ENCODE peak calls at places on chromosomes 2 and 18, in seven cellular contexts. D is HCT116, Y is HepG2, V is SK-N-SH, B is K562, W is GM12878, F is H1. G is an unnamed sample.

GRCh38 chr18:62518460-62519375 is 4.1 kb upstream of the ZCCHC2 start:
- DNase-seq in F (no peak), B (no peak), W (no peak), D (no peak), Y (no peak), V (no peak), G (no peak)

GRCh38 chr2:43178602-43179542 is 47.5 kb downstream of the ZFP36L2 start:
- DNase-seq in Y (peak; percentile 90), D (peak; percentile 64), B (peak; percentile 82), F (peak; percentile 70), W (no peak), V (peak; percentile 59), G (peak; percentile 32)

GRCh38 chr2:204763974-204764703 is 218.9 kb downstream of the PARD3B start:
- DNase-seq in F (no peak), V (no peak), Y (no peak), W (no peak), B (no peak), D (no peak), G (no peak)

GRCh38 chr2:62266433-62267038 is 70.6 kb downstream of the B3GNT2 start:
- DNase-seq in F (peak; percentile 51), W (no peak), D (no peak), Y (no peak), V (no peak), B (no peak), G (no peak)

GRCh38 chr2:9668686-9669338 is 38.0 kb upstream of the YWHAQ start:
- DNase-seq in F (no peak), Y (no peak), B (no peak), W (no peak), V (no peak), D (no peak), G (no peak)

GRCh38 chr2:27717070-27717453 is 53.4 kb downstream of the SLC4A1AP start:
- DNase-seq in Y (no peak), W (no peak), B (no peak), D (no peak), F (no peak), V (peak; percentile 65), G (peak; percentile 76)

GRCh38 chr2:98936917-98937351 is 909 bp upstream of the CRACDL start:
- DNase-seq in W (no peak), V (peak; percentile 45), B (no peak), F (peak; percentile 74), D (no peak), Y (no peak), G (no peak)

GRCh38 chr18:23619388-23619873 is 33.1 kb upstream of the NPC1 start:
- DNase-seq in D (no peak), Y (no peak), F (no peak), B (no peak), V (no peak), W (no peak), G (no peak)

GRCh38 chr2:155115856-155116255 is 417.4 kb downstream of the KCNJ3 start:
- DNase-seq in D (no peak), B (no peak), Y (no peak), F (no peak), W (no peak), V (no peak), G (no peak)

GRCh38 chr2:236507393-236508085 is 62.1 kb upstream of the ACKR3 start:
- DNase-seq in Y (no peak), F (peak; percentile 77), V (peak; percentile 90), W (no peak), B (peak; percentile 8), D (no peak), G (no peak)

GRCh38 chr2:119689218-119689617 is 10.2 kb downstream of the TMEM177 start:
- DNase-seq in Y (no peak), D (no peak), V (no peak), F (no peak), W (no peak), B (no peak), G (no peak)

GRCh38 chr2:205930209-205930608 is 155.8 kb downstream of the INO80D start:
- DNase-seq in W (no peak), D (no peak), F (no peak), B (no peak), Y (no peak), V (no peak), G (no peak)

DNA sequence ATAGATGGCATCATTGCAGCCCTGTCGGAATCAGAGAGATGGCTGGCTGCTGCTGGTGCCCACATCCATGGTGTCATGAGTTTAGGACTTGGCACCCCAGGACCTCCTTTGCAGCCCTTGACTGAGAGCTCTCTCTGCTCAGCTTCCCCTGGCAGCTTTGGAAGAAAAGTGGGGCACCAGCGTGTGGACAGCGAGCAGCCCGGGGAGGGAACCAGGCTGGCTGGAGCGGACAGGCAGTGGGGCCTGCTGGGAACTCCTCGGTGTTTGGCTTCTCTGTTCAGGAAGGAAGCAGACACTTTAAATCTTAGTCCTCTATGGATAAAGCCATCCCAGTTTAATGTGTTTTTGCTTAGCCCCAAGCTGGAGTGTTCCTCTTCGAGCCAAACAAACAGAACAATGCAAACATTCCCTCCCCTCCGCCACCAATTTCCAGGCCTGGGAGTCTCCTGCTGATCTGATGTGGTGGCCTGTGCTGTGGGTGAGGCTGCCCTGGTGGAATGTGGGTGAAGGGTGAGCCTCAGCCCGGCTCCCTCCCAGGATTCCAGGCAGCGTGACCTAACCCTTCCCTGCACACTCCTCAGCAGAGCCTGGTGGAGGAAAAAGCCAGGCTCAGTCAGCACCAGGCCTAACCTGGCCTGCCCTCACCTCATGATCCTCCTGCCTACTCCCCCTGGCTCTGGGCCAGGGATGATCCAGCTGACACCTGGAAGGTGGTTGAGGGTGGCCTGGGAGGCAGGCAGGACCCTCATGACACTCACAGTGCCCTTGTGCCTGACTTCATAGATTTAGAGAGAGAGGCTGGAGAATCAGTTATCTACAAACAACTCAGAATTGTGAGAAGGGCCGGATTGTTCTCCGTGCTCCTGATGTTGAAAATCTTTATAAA is 21.6 kb upstream of the ITGB6 start:
- DNase-seq in Y (peak; percentile 61), B (no peak), F (no peak), D (no peak), V (no peak), W (no peak), G (no peak)
- TF ChIP-seq JUND in Y (no peak), B (no peak), F (no peak), D (no peak), V (no peak), W (no peak), G (no peak)

DNA sequence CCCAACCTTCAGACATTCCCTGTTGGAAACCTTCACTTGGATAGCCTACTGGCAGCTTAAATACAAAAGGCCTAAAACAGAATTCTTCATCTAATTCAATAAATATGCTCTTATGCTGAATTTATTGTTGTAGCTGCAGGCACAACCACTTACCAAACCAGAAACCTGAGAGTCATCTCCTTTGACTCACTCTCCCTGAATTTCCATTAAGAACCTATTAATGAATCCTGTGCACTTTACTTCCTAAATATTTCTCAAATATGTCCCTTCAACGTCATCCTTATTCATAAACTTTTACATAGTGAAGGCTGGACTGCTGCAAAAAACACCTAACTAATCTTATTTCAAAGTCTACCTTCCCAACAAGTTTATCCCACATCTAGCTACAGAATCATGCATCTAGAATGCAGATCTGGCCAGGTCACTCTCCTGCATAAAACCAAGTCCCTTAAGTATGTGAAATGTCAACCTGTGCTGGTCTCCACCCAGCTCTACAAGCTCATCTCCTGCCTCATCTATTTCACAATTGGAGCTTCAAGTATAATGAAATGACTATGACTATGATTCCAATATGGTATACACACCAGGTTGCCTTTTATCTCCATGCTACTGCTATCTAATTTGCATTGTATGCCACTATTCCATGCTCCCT is 354.2 kb downstream of the ZEB2 start:
- DNase-seq in D (no peak), B (no peak), W (no peak), V (no peak), Y (no peak), F (no peak), G (no peak)
- TF ChIP-seq JUND in D (no peak), B (no peak), W (no peak), V (no peak), Y (no peak), F (no peak), G (no peak)

GRCh38 chr2:44297431-44297830 is 22.2 kb downstream of the SLC3A1 start:
- DNase-seq in F (no peak), V (no peak), Y (no peak), D (no peak), W (no peak), B (no peak), G (no peak)

GRCh38 chr2:44291281-44292248 is 16.3 kb downstream of the SLC3A1 start:
- DNase-seq in W (no peak), Y (peak; percentile 95), D (peak; percentile 48), V (peak; percentile 76), B (no peak), F (no peak), G (no peak)

GRCh38 chr2:44295636-44296359 is 20.5 kb downstream of the SLC3A1 start:
- DNase-seq in W (no peak), Y (peak; percentile 40), B (no peak), D (no peak), V (no peak), F (no peak), G (no peak)

GRCh38 chr2:44296653-44297052 is 21.4 kb downstream of the SLC3A1 start:
- DNase-seq in V (no peak), W (no peak), B (no peak), D (no peak), F (no peak), Y (no peak), G (no peak)

GRCh38 chr2:44295113-44295512 is 19.8 kb downstream of the SLC3A1 start:
- DNase-seq in F (no peak), V (no peak), D (no peak), B (no peak), W (no peak), Y (peak; percentile 43), G (no peak)
- TF ChIP-seq JUND in F (no peak), V (no peak), D (no peak), B (no peak), W (no peak), Y (no peak), G (no peak)

GRCh38 chr2:209579236-209579749 is 155.4 kb downstream of the MAP2 start:
- DNase-seq in Y (no peak), W (no peak), B (no peak), D (no peak), V (peak; percentile 60), F (peak; percentile 51), G (peak; percentile 7)
- TF ChIP-seq JUND in Y (no peak), W (no peak), B (no peak), D (no peak), V (no peak), F (no peak), G (no peak)

GRCh38 chr2:214079032-214079431 is 331.8 kb upstream of the VWC2L start:
- DNase-seq in V (no peak), Y (no peak), F (no peak), D (no peak), B (no peak), W (no peak), G (peak; percentile 15)

GRCh38 chr2:214076527-214076926 is 334.3 kb upstream of the VWC2L start:
- DNase-seq in B (no peak), Y (no peak), V (no peak), F (no peak), W (no peak), D (no peak), G (no peak)

GRCh38 chr2:214077727-214078126 is 333.1 kb upstream of the VWC2L start:
- DNase-seq in D (no peak), V (no peak), B (no peak), F (no peak), Y (no peak), W (no peak), G (no peak)

GRCh38 chr2:214075446-214075845 is 335.4 kb upstream of the VWC2L start:
- DNase-seq in D (no peak), Y (no peak), V (no peak), B (no peak), W (no peak), F (no peak), G (no peak)
- TF ChIP-seq JUND in D (no peak), Y (no peak), V (no peak), B (no peak), W (no peak), F (no peak), G (no peak)

GRCh38 chr2:200968162-200968561 is 4.7 kb upstream of the ORC2 start:
- DNase-seq in W (no peak), V (no peak), Y (peak; percentile 62), F (no peak), B (no peak), D (peak; percentile 28), G (no peak)
- TF ChIP-seq JUND in W (no peak), V (no peak), Y (no peak), F (no peak), B (no peak), D (no peak), G (no peak)